ENCODE peak calls at places on chromosomes 4 and X, in seven cellular contexts. G is mucosa of descending colon; P is lung; J is CD4-positive, CD25-positive, alpha-beta regulatory T cell; L is GM23338; K is right atrium auricular region; S is aorta. A is an unnamed sample.

GRCh38 chr4:74410272-74410671 is 34.7 kb upstream of the AREG start:
- DNase-seq in G (no peak), P (no peak), J (no peak), L (peak; percentile 27), K (no peak), S (no peak), A (no peak)

GRCh38 chrX:68999931-69000330 is 165.3 kb downstream of the PJA1 start:
- DNase-seq in G (no peak), P (peak; percentile 11), J (no peak), L (no peak), K (no peak), S (no peak), A (no peak)

GRCh38 chrX:130704053-130705038 is 198.7 kb downstream of the ENOX2 start:
- DNase-seq in G (no peak), P (no peak), J (no peak), L (no peak), K (no peak), S (no peak), A (peak; percentile 1)

GRCh38 chrX:41912922-41913321 is 10.4 kb downstream of the CASK start:
- DNase-seq in G (no peak), P (no peak), J (no peak), L (no peak), K (no peak), S (no peak), A (no peak)

GRCh38 chrX:122565952-122566351 is 618.1 kb upstream of the GRIA3 start:
- DNase-seq in G (peak; percentile 19), P (no peak), J (no peak), L (no peak), K (no peak), S (no peak), A (no peak)

GRCh38 chr4:140237616-140238352 is 83.8 kb upstream of the MAML3 start:
- DNase-seq in G (peak; percentile 75), P (peak; percentile 55), J (no peak), L (peak; percentile 89), K (peak; percentile 81), S (peak; percentile 85), A (peak; percentile 73)

GRCh38 chr4:169900241-169900845 is 125.9 kb downstream of the MFAP3L start:
- DNase-seq in G (no peak), P (no peak), J (no peak), L (no peak), K (no peak), S (no peak), A (no peak)

GRCh38 chrX:48958635-48959094 is 1.3 kb upstream of the OTUD5 start:
- DNase-seq in G (no peak), P (no peak), J (no peak), L (peak; percentile 10), K (peak; percentile 67), S (peak; percentile 85), A (peak; percentile 70)

GRCh38 chrX:45710081-45710801 is 509.6 kb upstream of the DIPK2B start:
- DNase-seq in G (no peak), P (no peak), J (no peak), L (no peak), K (no peak), S (no peak), A (no peak)

GRCh38 chr4:2255501-2256155 is 6.3 kb downstream of the MXD4 start:
- DNase-seq in G (peak; percentile 25), P (peak; percentile 29), J (no peak), L (peak; percentile 32), K (peak; percentile 59), S (peak; percentile 81), A (no peak)
- H3K4me1 ChIP-seq in G (peaks cover 15% of the 10 kb centered on the region), P (peaks cover 15% of the 10 kb centered on the region), J (peaks cover 19% of the 10 kb centered on the region), L (peaks cover 5% of the 10 kb centered on the region), K (peaks cover 73% of the 10 kb centered on the region), S (no peaks in the 10 kb centered on the region), A (peaks cover under 1% of the 10 kb centered on the region)

DNA sequence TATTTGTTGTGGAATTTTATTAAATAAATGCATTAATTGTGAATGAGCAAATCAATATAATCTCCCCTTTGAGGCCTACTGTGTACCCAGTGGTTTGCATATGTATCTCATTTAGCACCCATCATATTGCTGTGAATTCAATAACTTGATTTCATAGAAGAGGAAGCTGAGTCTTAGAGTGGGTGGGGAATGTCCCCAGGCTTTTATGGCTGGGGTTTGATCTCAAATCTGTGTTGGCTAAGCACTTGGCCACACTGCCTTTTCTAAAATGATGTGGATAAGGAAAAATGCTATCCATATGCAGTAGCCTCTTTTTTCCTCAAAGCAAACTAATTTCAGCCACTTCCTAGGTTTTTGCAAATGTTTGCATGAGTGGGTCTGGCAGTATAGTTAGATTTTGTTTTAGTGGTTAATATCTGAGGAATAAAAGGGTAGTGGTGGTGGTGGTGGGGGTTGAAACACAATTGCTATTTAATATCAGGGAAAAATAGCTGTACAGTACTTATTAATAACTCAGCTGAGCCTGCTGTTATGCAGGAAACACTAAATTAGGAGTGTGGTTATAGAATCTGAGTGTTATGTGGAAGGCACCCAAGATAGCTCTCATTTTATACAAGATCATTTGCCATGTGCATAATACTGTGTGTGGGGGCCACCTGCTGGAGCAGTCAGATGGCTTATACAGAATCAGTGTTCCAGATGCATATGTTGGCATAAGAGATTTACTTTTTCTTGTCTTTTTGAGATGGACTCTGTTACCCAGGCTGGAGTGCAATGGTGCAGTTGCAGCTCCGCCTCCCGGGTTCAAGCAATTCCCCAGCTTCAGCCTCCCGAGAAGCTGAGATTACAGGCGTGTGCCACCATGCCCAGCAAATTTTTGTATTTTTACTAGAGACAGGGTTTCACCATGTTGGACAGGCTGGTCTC is 108.0 kb downstream of the TMEM131L start:
- DNase-seq in G (peak; percentile 73), P (peak; percentile 40), J (peak; percentile 70), L (no peak), K (peak; percentile 76), S (peak; percentile 81), A (peak; percentile 69)
- H3K4me1 ChIP-seq in G (no peaks in the 10 kb centered on the region), P (peaks cover 2% of the 10 kb centered on the region), J (peaks cover 34% of the 10 kb centered on the region), L (no peaks in the 10 kb centered on the region), K (peaks cover 30% of the 10 kb centered on the region), S (peaks cover 6% of the 10 kb centered on the region), A (peaks cover 3% of the 10 kb centered on the region)

GRCh38 chr4:91322961-91323360 is 980.8 kb upstream of the GRID2 start:
- DNase-seq in G (no peak), P (no peak), J (no peak), L (no peak), K (no peak), S (no peak), A (no peak)

GRCh38 chr4:91325495-91325894 is 978.3 kb upstream of the GRID2 start:
- DNase-seq in G (no peak), P (no peak), J (no peak), L (no peak), K (no peak), S (no peak), A (peak; percentile 32)

GRCh38 chr4:91319869-91320268 is 983.9 kb upstream of the GRID2 start:
- DNase-seq in G (no peak), P (no peak), J (no peak), L (no peak), K (no peak), S (no peak), A (no peak)
- H3K4me1 ChIP-seq in G (no peaks in the 10 kb centered on the region), P (no peaks in the 10 kb centered on the region), J (no peaks in the 10 kb centered on the region), L (no peaks in the 10 kb centered on the region), K (no peaks in the 10 kb centered on the region), S (no peaks in the 10 kb centered on the region), A (no peaks in the 10 kb centered on the region)

GRCh38 chr4:112053825-112054224 is 91.4 kb upstream of the FAM241A start:
- DNase-seq in G (no peak), P (no peak), J (no peak), L (no peak), K (no peak), S (no peak), A (no peak)
- H3K4me1 ChIP-seq in G (no peaks in the 10 kb centered on the region), P (no peaks in the 10 kb centered on the region), J (no peaks in the 10 kb centered on the region), L (peaks cover 8% of the 10 kb centered on the region), K (no peaks in the 10 kb centered on the region), S (no peaks in the 10 kb centered on the region), A (no peaks in the 10 kb centered on the region)

DNA sequence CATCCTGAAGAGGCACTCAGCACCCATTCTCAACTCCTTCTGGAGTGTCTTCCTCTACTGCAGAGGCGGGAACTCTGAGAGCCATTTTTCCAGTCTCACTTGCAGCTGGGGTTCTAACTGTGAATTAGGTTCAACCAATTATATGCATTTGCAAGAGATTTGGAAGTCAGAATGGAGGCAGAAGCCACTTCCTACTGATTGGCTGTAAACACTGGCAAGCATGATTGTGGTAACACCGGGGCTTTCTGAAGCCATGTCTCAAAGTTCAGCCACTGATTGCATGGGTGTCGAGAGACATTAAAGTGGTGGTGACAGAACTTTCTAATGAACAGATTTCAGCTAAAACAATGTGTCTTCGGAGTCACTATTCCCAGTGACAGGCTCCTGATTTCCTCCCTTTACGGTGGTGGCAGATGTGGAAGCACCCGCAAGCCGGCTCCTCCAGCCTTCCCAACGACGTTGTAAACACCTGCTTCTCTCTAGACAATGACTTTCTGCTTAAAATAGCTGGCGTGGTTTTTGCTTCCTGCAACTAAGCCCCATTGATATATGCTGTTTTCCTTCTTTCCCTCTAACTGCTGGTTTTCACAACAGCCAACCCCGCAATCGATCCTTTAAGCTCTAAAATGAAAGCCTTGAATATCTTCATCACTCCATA is 92.0 kb downstream of the IRF2 start:
- DNase-seq in G (no peak), P (no peak), J (no peak), L (no peak), K (no peak), S (no peak), A (peak; percentile 78)
- H3K4me1 ChIP-seq in G (peaks cover 44% of the 10 kb centered on the region), P (peaks cover 44% of the 10 kb centered on the region), J (peaks cover 45% of the 10 kb centered on the region), L (peaks cover 52% of the 10 kb centered on the region), K (peaks cover 62% of the 10 kb centered on the region), S (no peaks in the 10 kb centered on the region), A (peaks cover 26% of the 10 kb centered on the region)